ENCODE peak calls at places on chromosome 3, in nine cellular contexts. N is HCT116, K is A549, G is GM12878, D is H1, Z is HepG2, U is SK-N-SH, P is K562, L is endothelial cell of umbilical vein. J is an unnamed sample.

GRCh38 chr3:129892486-129892856 is 1.0 kb downstream of the TMCC1 start:
- DNase-seq in N (no peak), K (no peak), G (no peak), D (no peak), Z (no peak), U (no peak), P (no peak), L (no peak), J (no peak)

GRCh38 chr3:11808231-11808630 is 38.5 kb downstream of the TAMM41 start:
- DNase-seq in N (no peak), K (no peak), G (no peak), D (no peak), Z (no peak), U (no peak), P (no peak), L (no peak), J (no peak)

GRCh38 chr3:13762931-13763330 is 116.9 kb downstream of the WNT7A start:
- DNase-seq in N (peak; percentile 4), K (no peak), G (no peak), D (no peak), Z (no peak), U (peak; percentile 5), P (no peak), L (no peak), J (no peak)

GRCh38 chr3:66991478-66991877 is 6.6 kb upstream of the KBTBD8 start:
- DNase-seq in N (no peak), K (no peak), G (no peak), D (no peak), Z (no peak), U (no peak), P (peak; percentile 46), L (peak; percentile 35), J (peak; percentile 66)

GRCh38 chr3:4551826-4552442 is 58.8 kb downstream of the ITPR1 start:
- DNase-seq in N (no peak), K (no peak), G (no peak), D (no peak), Z (no peak), U (peak; percentile 47), P (no peak), L (no peak), J (no peak)

GRCh38 chr3:126341755-126342150 is 15.5 kb downstream of the KLF15 start:
- DNase-seq in N (no peak), K (no peak), G (no peak), D (no peak), Z (no peak), U (no peak), P (no peak), L (no peak), J (no peak)

GRCh38 chr3:139106013-139106932 is 61.6 kb upstream of the PRR23C start:
- DNase-seq in N (no peak), K (no peak), G (no peak), D (no peak), Z (peak; percentile 49), U (no peak), P (no peak), L (no peak), J (no peak)

GRCh38 chr3:28860307-28860706 is 420.6 kb upstream of the RBMS3 start:
- DNase-seq in N (no peak), K (no peak), G (no peak), D (no peak), Z (no peak), U (no peak), P (no peak), L (no peak), J (peak; percentile 60)

GRCh38 chr3:13332740-13333139 is 87.4 kb downstream of the NUP210 start:
- DNase-seq in N (no peak), K (no peak), G (no peak), D (no peak), Z (no peak), U (no peak), P (no peak), L (no peak), J (no peak)

GRCh38 chr3:140166908-140167599 is 232.1 kb downstream of the CLSTN2 start:
- DNase-seq in N (no peak), K (no peak), G (no peak), D (no peak), Z (no peak), U (no peak), P (no peak), L (no peak), J (no peak)
- TF ChIP-seq MAX in N (no peak), K (no peak), G (no peak), D (no peak), Z (no peak), U (no peak), P (no peak), L (no peak), J (no peak)

DNA sequence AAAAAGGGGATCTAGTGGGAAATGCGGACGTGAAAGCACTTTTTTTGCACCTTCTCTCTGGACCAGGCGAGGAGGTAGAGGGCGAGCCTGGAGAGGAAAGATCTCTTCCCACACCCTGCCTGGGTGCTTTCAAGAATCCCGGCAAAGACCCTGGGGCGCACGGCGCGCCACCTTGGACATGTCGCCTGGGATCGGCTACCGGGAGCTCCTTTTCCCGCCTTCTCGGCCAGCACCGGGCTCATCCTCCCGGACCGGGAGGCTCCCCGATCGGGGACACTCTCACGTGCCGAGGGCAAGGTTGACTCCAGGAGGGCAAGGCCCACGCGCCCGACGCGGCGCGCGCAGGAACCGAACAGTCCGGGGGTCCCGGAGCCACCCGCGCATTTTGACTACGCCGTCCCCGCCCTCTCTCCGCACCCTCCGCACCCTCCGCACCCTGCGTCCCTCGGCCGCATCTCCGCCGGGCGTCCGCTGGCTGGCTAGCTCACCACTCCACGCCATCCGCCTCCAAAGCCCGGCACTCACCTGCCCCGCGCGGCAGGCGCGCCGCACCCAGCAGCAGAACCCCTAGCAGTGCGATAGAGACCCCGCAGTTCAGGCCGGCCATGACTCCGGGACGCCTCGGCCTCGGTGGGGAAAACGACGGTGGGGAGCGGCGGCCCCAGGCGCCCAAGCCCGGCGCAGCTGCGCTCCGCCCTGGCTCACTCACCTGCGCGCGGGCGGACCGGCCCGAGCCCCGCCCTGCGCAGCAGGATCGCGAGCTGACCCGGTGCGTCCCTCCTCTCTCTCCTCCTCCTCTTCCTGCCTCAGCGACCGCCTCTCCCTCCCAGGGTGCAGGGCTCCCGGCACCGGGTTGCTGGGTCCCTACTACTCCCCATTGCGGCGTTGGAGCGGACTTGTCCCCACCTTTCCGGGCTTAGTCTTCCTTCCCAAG is at the start of gene CDCP1:
- DNase-seq in N (no peak), K (peak; percentile 24), G (no peak), D (no peak), Z (no peak), U (peak; percentile 58), P (peak; percentile 56), L (no peak), J (no peak)
- H3K4me3 ChIP-seq in N (peak within 1 kb of the TSS; percentile 97), K (peak within 1 kb of the TSS; percentile 62), G (no peak within 1 kb of the TSS), D (peak within 1 kb of the TSS; percentile 67), Z (no peak within 1 kb of the TSS), U (peak within 1 kb of the TSS; percentile 46), P (peak within 1 kb of the TSS; percentile 42), L (peak within 1 kb of the TSS; percentile 35), J (no peak within 1 kb of the TSS)

DNA sequence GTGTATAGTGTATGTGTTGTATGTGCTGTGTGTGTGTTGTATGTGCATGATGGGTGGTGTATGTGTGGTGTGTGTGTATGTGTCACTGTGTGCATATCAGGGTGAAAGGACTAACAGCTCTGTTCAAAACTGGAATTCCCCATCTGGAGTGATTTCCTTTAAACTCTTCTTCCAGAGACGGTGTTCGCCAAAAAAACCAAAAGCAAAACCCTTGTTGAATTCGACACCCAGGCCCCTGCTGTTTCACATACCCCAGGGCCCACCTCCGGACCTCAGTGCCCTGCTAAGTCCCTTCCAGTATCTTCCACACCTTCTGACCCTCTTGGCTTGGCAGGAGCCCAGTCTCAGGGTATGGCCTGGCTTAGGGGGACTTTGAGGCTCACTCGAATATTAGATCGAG is 44.9 kb upstream of the SEC13 start:
- DNase-seq in N (no peak), K (no peak), G (no peak), D (no peak), Z (no peak), U (no peak), P (no peak), L (no peak), J (no peak)
- TF ChIP-seq MAX in N (no peak), K (no peak), G (no peak), D (no peak), Z (no peak), U (no peak), P (no peak), L (no peak), J (no peak)

DNA sequence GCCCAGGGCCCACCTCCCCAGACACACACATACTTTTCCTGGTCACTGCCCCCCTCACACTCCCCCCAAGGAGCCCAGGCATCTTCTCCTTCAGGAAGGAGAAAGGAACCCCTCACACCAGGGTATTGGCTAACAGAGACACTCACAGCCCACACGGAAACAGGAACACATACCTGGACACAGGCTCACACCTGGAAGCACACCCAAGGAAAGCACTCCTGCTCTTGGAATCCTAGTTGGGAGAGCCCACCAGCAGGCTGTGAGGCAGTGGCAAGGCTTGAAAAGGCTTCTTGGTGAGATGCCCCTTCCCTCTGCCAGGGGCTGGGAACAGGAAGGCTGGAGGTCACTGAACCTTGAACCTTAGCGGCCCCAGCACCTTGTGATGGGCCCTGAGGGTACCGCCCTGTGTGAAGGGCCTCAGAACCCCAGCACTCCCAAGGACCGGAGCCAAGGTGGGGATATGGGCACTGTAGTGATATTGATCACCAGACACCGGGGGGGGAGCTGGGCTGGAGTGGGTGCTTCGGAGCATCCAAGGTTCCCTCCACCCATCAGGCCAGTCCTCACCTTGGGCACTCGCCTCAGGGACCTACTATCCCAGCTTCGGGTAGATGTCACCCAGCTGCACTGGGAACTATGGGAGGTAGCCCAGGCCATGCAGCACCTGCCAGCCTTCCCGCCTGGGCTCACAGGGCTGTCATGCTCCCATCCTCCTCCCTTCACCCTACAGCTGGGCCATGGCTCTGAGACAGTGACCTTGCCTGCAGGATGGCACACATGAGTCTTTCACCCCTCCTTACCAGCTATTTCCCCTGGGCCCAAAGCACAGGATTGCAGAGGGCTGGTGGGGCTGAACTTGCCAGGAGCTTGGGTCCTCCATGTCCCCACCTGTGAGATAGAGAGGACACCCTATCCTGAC is 16.4 kb downstream of the MYL3 start:
- DNase-seq in N (no peak), K (no peak), G (no peak), D (no peak), Z (no peak), U (no peak), P (no peak), L (no peak), J (no peak)
- H3K4me3 ChIP-seq in N (no peak overlapping the region), K (no peak overlapping the region), G (peak overlapping the region; percentile 41), D (no peak overlapping the region), Z (no peak overlapping the region), U (peak overlapping the region; percentile 49), P (no peak overlapping the region), L (no peak overlapping the region), J (no peak overlapping the region)